ENCODE peak calls at places on chromosomes 4 and X, in five cellular contexts. V is CD8-positive, alpha-beta T cell; R is thoracic aorta; Y is neural crest cell; E is progenitor cell of endocrine pancreas. N is an unnamed sample.

GRCh38 chr4:17030543-17030942 is 132.1 kb upstream of the LDB2 start:
- DNase-seq in V (no peak), R (no peak), Y (no peak), E (no peak), N (no peak)

GRCh38 chr4:1609901-1610790 is 74.0 kb downstream of the FAM53A start:
- DNase-seq in E (no peak), V (no peak), Y (no peak), R (no peak), N (no peak)

GRCh38 chr4:88033309-88033708 is 25.9 kb downstream of the PKD2 start:
- DNase-seq in R (no peak), Y (peak; percentile 35), E (peak; percentile 20), V (no peak), N (peak; percentile 25)

GRCh38 chrX:10197597-10198210 is 40.9 kb downstream of the CLCN4 start:
- DNase-seq in E (no peak), R (no peak), V (no peak), Y (no peak), N (no peak)

GRCh38 chrX:154411322-154411980 is at the start of gene TAFAZZIN:
- DNase-seq in Y (peak; percentile 41), E (peak; percentile 35), V (peak; percentile 70), R (no peak), N (peak; percentile 47)

GRCh38 chr4:184818216-184818564 is 7.6 kb downstream of the ACSL1 start:
- DNase-seq in Y (no peak), E (no peak), R (no peak), V (no peak), N (no peak)

GRCh38 chr4:65416875-65417274 is 253.4 kb downstream of the EPHA5 start:
- DNase-seq in Y (no peak), E (no peak), V (no peak), R (no peak), N (no peak)

GRCh38 chr4:37389967-37390580 is 145.5 kb downstream of the NWD2 start:
- DNase-seq in R (no peak), E (no peak), Y (peak; percentile 50), V (no peak), N (no peak)

GRCh38 chr4:155666701-155667537 is at the start of gene GUCY1A1:
- DNase-seq in R (no peak), V (no peak), E (peak; percentile 44), Y (peak; percentile 20), N (no peak)

GRCh38 chr4:187798385-187798784 is 197.2 kb upstream of the ZFP42 start:
- DNase-seq in E (no peak), Y (no peak), V (no peak), R (no peak), N (no peak)
- TF ChIP-seq CTCF in E (no peak), Y (no peak), V (no peak), R (no peak), N (no peak)

DNA sequence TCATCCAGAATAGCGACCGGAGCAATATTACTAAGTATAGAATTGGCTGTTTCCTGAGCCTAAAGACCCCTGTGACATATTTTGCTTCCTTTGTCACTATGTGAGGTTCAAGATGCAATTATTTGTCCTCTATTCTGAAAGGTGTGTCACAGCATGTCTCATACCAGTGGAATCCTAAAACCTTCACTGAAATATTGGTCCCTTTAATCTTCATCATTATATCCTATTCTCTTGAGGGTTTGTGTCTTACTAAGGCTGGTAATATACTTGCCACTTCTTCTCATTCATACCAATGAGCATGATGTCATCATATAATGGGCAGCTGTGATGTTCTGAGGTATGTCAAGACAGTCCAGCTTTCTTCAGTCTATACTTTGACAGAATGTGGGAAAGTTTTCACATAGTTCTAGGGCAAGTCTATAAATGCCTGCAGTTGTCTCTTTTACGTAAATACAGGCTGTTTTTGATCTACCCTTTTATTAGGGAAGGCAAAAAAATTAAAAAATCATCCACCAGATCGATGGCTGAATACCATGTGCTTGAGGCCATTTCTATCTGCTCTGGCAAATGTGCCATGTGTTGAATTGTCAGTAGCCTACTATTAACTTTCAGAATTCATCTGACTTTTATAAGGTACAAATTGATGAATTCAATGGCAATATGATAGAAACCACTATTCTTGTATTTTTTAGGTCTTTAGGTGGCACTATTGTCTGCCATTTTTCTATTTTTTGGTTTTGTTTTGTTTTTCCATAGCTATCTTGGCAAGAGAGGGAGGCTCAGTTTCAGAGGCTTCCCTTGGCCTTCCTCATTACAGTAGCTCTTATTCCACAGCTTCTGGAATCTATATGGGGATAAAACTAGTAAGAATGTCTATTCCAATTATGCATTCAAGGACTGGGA is 209.0 kb downstream of the PPARGC1A start:
- DNase-seq in V (no peak), R (no peak), E (no peak), Y (no peak), N (no peak)
- TF ChIP-seq CTCF in V (no peak), R (no peak), E (no peak), Y (no peak), N (peak; percentile 30)

DNA sequence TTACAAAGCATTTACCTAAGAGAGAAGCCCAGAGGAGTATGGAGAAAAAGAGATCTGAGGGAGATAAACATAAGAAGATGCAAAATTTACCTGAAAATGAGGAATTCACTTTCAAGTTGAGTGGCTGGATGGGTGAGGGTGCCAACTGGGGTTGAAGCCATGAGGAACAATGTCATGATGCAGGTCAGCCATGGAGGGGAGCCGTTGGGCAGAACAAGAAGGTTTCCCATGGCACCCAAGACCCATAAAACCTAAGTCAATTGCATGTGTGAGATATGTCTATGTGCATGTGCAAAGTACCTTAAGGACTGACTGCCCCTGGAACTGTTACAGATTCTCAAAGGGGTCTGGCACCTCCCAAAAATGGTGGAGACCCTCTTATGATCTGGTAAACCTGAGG is 46.6 kb upstream of the PRRG1 start:
- DNase-seq in R (no peak), Y (no peak), V (no peak), E (no peak), N (no peak)
- TF ChIP-seq CTCF in R (peak; percentile 7), Y (no peak), V (no peak), E (no peak), N (peak; percentile 13)

GRCh38 chr4:153159016-153159415 is 45.2 kb upstream of the TRIM2 start:
- DNase-seq in E (no peak), V (no peak), R (no peak), Y (no peak), N (no peak)
- TF ChIP-seq CTCF in E (peak; percentile 22), V (no peak), R (no peak), Y (peak; percentile 43), N (no peak)

GRCh38 chrX:42530027-42530426 is 247.9 kb downstream of the PPP1R2C start:
- DNase-seq in E (no peak), V (no peak), R (no peak), Y (no peak), N (no peak)
- TF ChIP-seq CTCF in E (no peak), V (no peak), R (no peak), Y (no peak), N (no peak)

DNA sequence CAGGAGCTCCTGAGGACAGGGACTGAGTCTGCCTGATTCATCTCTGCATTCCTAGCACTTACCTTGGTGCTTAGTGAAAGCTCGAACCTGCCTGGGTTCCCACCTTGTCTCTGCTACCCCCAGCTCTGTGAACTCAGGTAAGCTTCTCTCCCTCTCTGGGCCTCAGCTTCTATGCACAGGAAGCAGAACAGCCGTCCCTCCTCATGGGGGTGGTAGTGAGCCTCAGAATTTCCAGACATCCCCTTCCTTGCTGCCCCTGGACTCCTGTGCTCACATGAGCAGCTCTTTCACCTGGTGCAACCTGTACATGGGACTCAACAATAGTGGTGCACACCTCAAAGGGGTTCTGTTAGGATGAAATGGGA is 50.8 kb downstream of the HTRA3 start:
- DNase-seq in R (no peak), Y (no peak), V (no peak), E (no peak), N (no peak)
- TF ChIP-seq CTCF in R (no peak), Y (no peak), V (no peak), E (peak; percentile 18), N (no peak)

GRCh38 chr4:72567821-72568620 is 1.0 kb downstream of the ADAMTS3 start:
- DNase-seq in Y (peak; percentile 43), E (peak; percentile 39), V (no peak), R (peak; percentile 55), N (no peak)
- TF ChIP-seq CTCF in Y (peak; percentile 58), E (peak; percentile 49), V (no peak), R (peak; percentile 13), N (peak; percentile 11)

GRCh38 chr4:154277164-154277563 is 214.4 kb downstream of the DCHS2 start:
- DNase-seq in R (no peak), E (no peak), V (no peak), Y (peak; percentile 2), N (no peak)
- TF ChIP-seq CTCF in R (no peak), E (peak; percentile 13), V (no peak), Y (no peak), N (no peak)

DNA sequence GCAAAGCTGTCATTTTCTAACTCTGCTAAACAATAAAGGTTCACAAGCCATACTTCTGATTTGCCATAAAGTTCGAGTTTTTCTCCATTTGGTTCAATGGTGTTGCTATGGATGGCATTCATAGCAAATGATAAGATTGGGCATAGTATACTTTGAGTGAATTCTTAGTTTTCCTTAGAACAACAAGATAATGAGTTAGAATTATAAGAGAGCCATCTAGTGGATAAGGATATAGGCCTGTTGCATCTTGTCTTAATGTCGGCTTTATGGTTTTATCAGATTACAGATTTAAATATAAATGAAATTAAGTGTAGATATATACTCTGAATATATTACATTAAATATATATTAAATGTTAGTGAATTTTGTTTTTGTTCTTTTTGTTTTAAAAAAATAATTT is 644.6 kb downstream of the IL1RAPL1 start:
- DNase-seq in R (no peak), V (no peak), Y (no peak), E (no peak), N (no peak)
- TF ChIP-seq CTCF in R (no peak), V (no peak), Y (peak; percentile 56), E (peak; percentile 37), N (peak; percentile 14)

N was measured in D721Med.